ENCODE peak calls at places on chromosomes 2 and 18, in five cellular contexts. One of them, this sample, is unnamed. For H3K4me1, the result is how much of the 10 kb centered on the place peaks cover.

GRCh38 chr2:2947406-2947805 is 430.2 kb downstream of the EIPR1 start:
- DNase-seq in aorta: no peak
- DNase-seq in PC-9: no peak
- DNase-seq in heart right ventricle: no peak
- DNase-seq in body of pancreas: no peak
- DNase-seq in this sample: no peak

GRCh38 chr18:9053814-9054213 is 48.7 kb upstream of the NDUFV2 start:
- DNase-seq in heart right ventricle: no peak
- DNase-seq in body of pancreas: no peak
- DNase-seq in aorta: no peak
- DNase-seq in PC-9: no peak
- DNase-seq in this sample: no peak

GRCh38 chr2:64591188-64591587 is 62.5 kb downstream of the SERTAD2 start:
- DNase-seq in body of pancreas: no peak
- DNase-seq in heart right ventricle: no peak
- DNase-seq in aorta: no peak
- DNase-seq in PC-9: no peak
- DNase-seq in this sample: no peak

GRCh38 chr2:9836517-9836916 is 6.8 kb upstream of the TAF1B start:
- DNase-seq in aorta: no peak
- DNase-seq in heart right ventricle: no peak
- DNase-seq in body of pancreas: no peak
- DNase-seq in PC-9: peak
- DNase-seq in this sample: no peak

GRCh38 chr2:204021290-204022081 is 84.9 kb downstream of the ICOS start:
- DNase-seq in heart right ventricle: no peak
- DNase-seq in aorta: no peak
- DNase-seq in PC-9: no peak
- DNase-seq in body of pancreas: no peak
- DNase-seq in this sample: no peak

GRCh38 chr2:118498943-118499342 is 348.5 kb downstream of the EN1 start:
- DNase-seq in PC-9: peak
- DNase-seq in aorta: no peak
- DNase-seq in heart right ventricle: no peak
- DNase-seq in body of pancreas: no peak
- DNase-seq in this sample: no peak

GRCh38 chr2:119371111-119371510 is 4.3 kb downstream of the DBI start:
- DNase-seq in heart right ventricle: no peak
- DNase-seq in PC-9: no peak
- DNase-seq in aorta: no peak
- DNase-seq in body of pancreas: no peak
- DNase-seq in this sample: peak

GRCh38 chr18:44927127-44927849 is 246.6 kb downstream of the SETBP1 start:
- DNase-seq in PC-9: no peak
- DNase-seq in body of pancreas: no peak
- DNase-seq in aorta: no peak
- DNase-seq in heart right ventricle: no peak
- DNase-seq in this sample: no peak

GRCh38 chr18:25093131-25093530 is 258.8 kb downstream of the ZNF521 start:
- DNase-seq in heart right ventricle: no peak
- DNase-seq in aorta: no peak
- DNase-seq in body of pancreas: no peak
- DNase-seq in PC-9: no peak
- DNase-seq in this sample: no peak

GRCh38 chr2:228545041-228545440 is 363.6 kb upstream of the SPHKAP start:
- DNase-seq in heart right ventricle: no peak
- DNase-seq in aorta: no peak
- DNase-seq in PC-9: no peak
- DNase-seq in body of pancreas: no peak
- DNase-seq in this sample: no peak

GRCh38 chr2:133262888-133263287 is 305.4 kb downstream of the NCKAP5 start:
- DNase-seq in PC-9: no peak
- DNase-seq in aorta: no peak
- DNase-seq in body of pancreas: no peak
- DNase-seq in heart right ventricle: no peak
- DNase-seq in this sample: no peak

GRCh38 chr2:179302764-179303561 is 38.3 kb upstream of the SESTD1 start:
- DNase-seq in PC-9: no peak
- DNase-seq in body of pancreas: no peak
- DNase-seq in heart right ventricle: no peak
- DNase-seq in aorta: no peak
- DNase-seq in this sample: no peak

GRCh38 chr2:204743368-204743960 is 198.2 kb downstream of the PARD3B start:
- DNase-seq in heart right ventricle: no peak
- DNase-seq in aorta: no peak
- DNase-seq in PC-9: no peak
- DNase-seq in body of pancreas: no peak
- DNase-seq in this sample: no peak

GRCh38 chr2:54473876-54474275 is 17.7 kb downstream of the SPTBN1 start:
- DNase-seq in heart right ventricle: no peak
- DNase-seq in body of pancreas: no peak
- DNase-seq in aorta: no peak
- DNase-seq in PC-9: no peak
- DNase-seq in this sample: no peak

GRCh38 chr18:26655614-26656400 is 107.5 kb upstream of the KCTD1 start:
- DNase-seq in aorta: peak
- DNase-seq in PC-9: peak
- DNase-seq in heart right ventricle: peak
- DNase-seq in body of pancreas: peak
- DNase-seq in this sample: peak

GRCh38 chr2:205754285-205754923 is 72.1 kb downstream of the NRP2 start:
- DNase-seq in PC-9: peak
- DNase-seq in heart right ventricle: no peak
- DNase-seq in aorta: no peak
- DNase-seq in body of pancreas: no peak
- DNase-seq in this sample: no peak

GRCh38 chr2:29293830-29294438 is 178.7 kb downstream of the CLIP4 start:
- DNase-seq in aorta: no peak
- DNase-seq in body of pancreas: peak
- DNase-seq in PC-9: peak
- DNase-seq in heart right ventricle: no peak
- DNase-seq in this sample: peak

GRCh38 chr2:111710085-111710484 is 173.9 kb downstream of the ANAPC1 start:
- DNase-seq in heart right ventricle: no peak
- DNase-seq in PC-9: no peak
- DNase-seq in aorta: no peak
- DNase-seq in body of pancreas: no peak
- DNase-seq in this sample: no peak

GRCh38 chr2:47288864-47289263 is 114.1 kb upstream of the MSH2 start:
- DNase-seq in body of pancreas: no peak
- DNase-seq in heart right ventricle: no peak
- DNase-seq in PC-9: peak
- DNase-seq in aorta: no peak
- DNase-seq in this sample: no peak

DNA sequence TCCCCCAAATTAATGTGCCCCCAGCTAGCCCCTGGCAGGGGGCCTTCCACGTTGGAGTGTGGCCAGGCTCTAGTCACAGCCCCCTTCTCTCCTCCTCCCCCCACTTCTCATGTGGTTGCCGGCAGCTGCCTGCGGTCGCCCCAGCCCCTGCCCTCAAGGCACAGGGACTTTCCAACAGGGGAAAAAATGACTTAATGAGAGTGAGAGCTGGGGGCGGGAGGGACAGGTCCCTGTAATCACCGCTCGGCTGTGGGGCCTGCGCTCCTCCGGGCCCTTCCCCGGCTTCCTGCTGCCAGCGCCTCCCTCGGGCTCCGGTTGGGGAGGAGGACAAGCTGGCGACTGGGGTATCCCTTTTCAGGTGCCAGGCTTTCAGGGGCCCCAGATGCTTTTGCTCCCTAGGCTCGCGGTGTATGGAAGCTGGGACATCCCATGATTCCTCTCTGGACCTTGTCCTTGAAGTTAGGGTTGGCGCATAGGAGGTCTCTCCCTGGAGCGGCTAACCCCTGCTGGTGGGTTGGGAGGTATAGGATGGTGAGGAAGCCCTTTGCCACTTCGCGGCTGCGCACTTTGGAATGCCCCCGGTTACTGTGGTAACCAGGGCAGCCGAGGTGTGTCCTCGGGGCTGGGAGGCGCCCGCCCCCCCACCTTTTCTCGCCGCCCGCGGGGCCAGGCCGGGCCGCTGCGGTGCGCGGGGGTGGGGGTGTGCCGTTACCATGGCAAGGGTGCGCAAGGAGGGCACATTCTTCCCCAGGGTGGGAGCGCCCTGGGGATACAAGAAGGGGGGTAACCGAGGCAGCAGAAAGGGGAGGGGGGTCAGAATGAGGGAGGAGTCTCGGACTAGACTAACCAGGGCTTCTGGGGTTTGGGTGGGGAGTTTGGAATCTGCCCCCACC is 16.1 kb downstream of the WNT10A start:
- DNase-seq in PC-9: peak
- DNase-seq in body of pancreas: peak
- DNase-seq in heart right ventricle: no peak
- DNase-seq in aorta: no peak
- DNase-seq in this sample: no peak
- H3K4me1 ChIP-seq in PC-9: half or more
- H3K4me1 ChIP-seq in body of pancreas: under half
- H3K4me1 ChIP-seq in heart right ventricle: under half
- H3K4me1 ChIP-seq in aorta: under half
- H3K4me1 ChIP-seq in this sample: under half

DNA sequence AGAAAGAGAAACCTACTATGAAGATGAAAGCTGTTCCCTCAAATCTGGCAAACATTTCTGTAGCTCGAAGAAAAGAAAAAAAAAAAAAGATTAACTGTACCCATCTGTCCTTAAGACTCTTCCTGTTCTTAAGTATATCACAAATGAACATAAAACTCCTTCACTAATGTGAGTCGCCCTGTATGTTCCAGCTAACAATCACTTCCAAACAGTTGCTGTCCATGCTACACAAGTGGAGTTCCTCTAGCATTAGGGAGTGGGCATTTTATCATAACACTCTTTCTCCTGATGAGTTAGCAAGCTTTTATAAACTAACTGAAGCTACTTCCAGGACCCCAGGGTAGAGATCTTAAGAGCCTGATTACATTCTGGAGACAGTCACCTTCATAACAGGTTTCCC is 5.8 kb downstream of the CUL3 start:
- DNase-seq in aorta: no peak
- DNase-seq in body of pancreas: no peak
- DNase-seq in heart right ventricle: no peak
- DNase-seq in PC-9: no peak
- DNase-seq in this sample: no peak
- H3K4me1 ChIP-seq in aorta: under half
- H3K4me1 ChIP-seq in body of pancreas: half or more
- H3K4me1 ChIP-seq in heart right ventricle: half or more
- H3K4me1 ChIP-seq in PC-9: half or more
- H3K4me1 ChIP-seq in this sample: half or more

GRCh38 chr18:48671561-48671945 is 132.7 kb downstream of the CTIF start:
- DNase-seq in body of pancreas: no peak
- DNase-seq in heart right ventricle: no peak
- DNase-seq in PC-9: no peak
- DNase-seq in aorta: no peak
- DNase-seq in this sample: no peak

GRCh38 chr18:48670751-48671560 is 132.1 kb downstream of the CTIF start:
- DNase-seq in heart right ventricle: no peak
- DNase-seq in aorta: no peak
- DNase-seq in PC-9: no peak
- DNase-seq in body of pancreas: no peak
- DNase-seq in this sample: no peak

GRCh38 chr18:48674198-48674721 is 135.4 kb downstream of the CTIF start:
- DNase-seq in PC-9: no peak
- DNase-seq in heart right ventricle: peak
- DNase-seq in aorta: no peak
- DNase-seq in body of pancreas: no peak
- DNase-seq in this sample: no peak

GRCh38 chr18:48673456-48674197 is 134.8 kb downstream of the CTIF start:
- DNase-seq in heart right ventricle: no peak
- DNase-seq in PC-9: no peak
- DNase-seq in aorta: no peak
- DNase-seq in body of pancreas: no peak
- DNase-seq in this sample: no peak

GRCh38 chr18:48672671-48673340 is 134.0 kb downstream of the CTIF start:
- DNase-seq in PC-9: no peak
- DNase-seq in aorta: no peak
- DNase-seq in heart right ventricle: no peak
- DNase-seq in body of pancreas: no peak
- DNase-seq in this sample: no peak
- H3K4me1 ChIP-seq in PC-9: under half
- H3K4me1 ChIP-seq in aorta: under half
- H3K4me1 ChIP-seq in heart right ventricle: under half
- H3K4me1 ChIP-seq in body of pancreas: under half
- H3K4me1 ChIP-seq in this sample: under half

GRCh38 chr18:22185298-22185697 is 15.9 kb downstream of the GATA6 start:
- DNase-seq in heart right ventricle: no peak
- DNase-seq in body of pancreas: peak
- DNase-seq in PC-9: no peak
- DNase-seq in aorta: peak
- DNase-seq in this sample: no peak
- H3K4me1 ChIP-seq in heart right ventricle: half or more
- H3K4me1 ChIP-seq in body of pancreas: half or more
- H3K4me1 ChIP-seq in PC-9: under half
- H3K4me1 ChIP-seq in aorta: under half
- H3K4me1 ChIP-seq in this sample: under half

DNA sequence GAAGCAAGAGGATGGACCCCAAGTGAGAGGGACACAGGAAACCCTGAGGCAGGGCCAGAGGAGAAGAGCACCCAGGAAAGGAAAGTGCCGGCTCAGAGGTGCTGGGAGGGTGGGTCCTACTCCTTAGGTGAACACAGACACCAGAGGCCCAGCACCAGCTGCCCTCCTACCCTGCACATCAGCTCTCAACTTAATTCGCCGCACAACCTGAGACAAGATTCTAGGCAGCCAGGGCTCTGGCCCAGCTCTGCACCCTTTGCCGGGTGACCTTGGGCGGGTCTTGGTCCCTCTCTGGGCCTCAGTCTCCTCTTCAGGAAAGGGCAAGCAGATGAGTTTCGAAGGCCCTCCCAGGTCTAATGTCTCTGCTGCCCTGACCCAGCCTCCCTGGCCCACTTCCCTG is 28.1 kb downstream of the ZFP36L2 start:
- DNase-seq in body of pancreas: no peak
- DNase-seq in heart right ventricle: no peak
- DNase-seq in aorta: no peak
- DNase-seq in PC-9: no peak
- DNase-seq in this sample: no peak
- H3K4me1 ChIP-seq in body of pancreas: under half
- H3K4me1 ChIP-seq in heart right ventricle: under half
- H3K4me1 ChIP-seq in aorta: under half
- H3K4me1 ChIP-seq in PC-9: half or more
- H3K4me1 ChIP-seq in this sample: under half

DNA sequence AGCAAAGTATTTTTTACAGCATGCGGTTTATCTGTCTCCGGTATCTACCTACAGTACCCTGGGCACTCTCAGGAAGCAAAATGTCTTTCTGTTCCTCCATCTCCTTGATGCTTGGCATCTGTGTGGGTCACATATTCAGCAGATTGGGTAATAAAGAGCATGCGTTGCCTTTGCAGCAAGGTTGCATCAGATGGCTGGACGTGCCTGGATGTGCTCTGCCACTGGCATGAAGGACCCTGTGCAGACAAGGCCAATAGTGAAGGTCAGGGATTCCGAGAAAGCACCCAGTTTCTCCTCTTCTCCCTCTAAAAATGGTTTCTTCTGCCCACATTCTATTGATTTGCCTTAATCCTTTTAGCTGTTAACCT is 9.6 kb downstream of the CTIF start:
- DNase-seq in heart right ventricle: no peak
- DNase-seq in PC-9: no peak
- DNase-seq in body of pancreas: no peak
- DNase-seq in aorta: peak
- DNase-seq in this sample: no peak
- H3K4me1 ChIP-seq in heart right ventricle: half or more
- H3K4me1 ChIP-seq in PC-9: under half
- H3K4me1 ChIP-seq in body of pancreas: under half
- H3K4me1 ChIP-seq in aorta: under half
- H3K4me1 ChIP-seq in this sample: under half

This sample was measured in thyroid gland.